ENCODE peak calls at places on chromosomes 3 and 15, in five cellular contexts. V is cardiac muscle cell, J is mucosa of descending colon, P is tibial artery, B is psoas muscle. N is an unnamed sample. For H3K36me3, the result is how much of the 10 kb centered on the place peaks cover.

GRCh38 chr3:170753421-170754344 is 116.3 kb downstream of the RPL22L1 start:
- DNase-seq in J (no peak), B (no peak), V (no peak), P (no peak), N (no peak)

GRCh38 chr3:162192340-162193004 is 695.9 kb downstream of the OTOL1 start:
- DNase-seq in J (no peak), P (no peak), B (no peak), V (no peak), N (no peak)

GRCh38 chr3:38030126-38031021 is 932 bp upstream of the PLCD1 start:
- DNase-seq in B (no peak), P (no peak), J (no peak), V (no peak), N (no peak)

GRCh38 chr3:194714564-194714963 is 28.9 kb downstream of the FAM43A start:
- DNase-seq in J (no peak), V (no peak), P (no peak), B (no peak), N (no peak)

GRCh38 chr3:184716652-184717607 is 5.1 kb upstream of the MAGEF1 start:
- DNase-seq in B (no peak), P (peak), J (peak), V (peak), N (peak)

GRCh38 chr3:99242271-99242670 is 340.8 kb upstream of the DCBLD2 start:
- DNase-seq in J (no peak), B (no peak), P (no peak), V (no peak), N (no peak)

GRCh38 chr3:43906847-43907507 is 216.2 kb downstream of the ABHD5 start:
- DNase-seq in B (no peak), P (no peak), V (no peak), J (no peak), N (no peak)

GRCh38 chr3:87248831-87249230 is 21.7 kb downstream of the CHMP2B start:
- DNase-seq in V (no peak), P (no peak), B (no peak), J (no peak), N (no peak)

GRCh38 chr15:68699881-68700394 is 120.8 kb downstream of the ANP32A start:
- DNase-seq in P (no peak), B (no peak), J (no peak), V (no peak), N (no peak)

GRCh38 chr3:134009345-134010000 is 20.3 kb downstream of the SLCO2A1 start:
- DNase-seq in V (no peak), J (no peak), P (no peak), B (no peak), N (no peak)

GRCh38 chr3:74824366-74824765 is 209.9 kb upstream of the CNTN3 start:
- DNase-seq in P (no peak), J (no peak), V (no peak), B (no peak), N (no peak)

GRCh38 chr3:155995525-155996370 is 124.6 kb upstream of the KCNAB1 start:
- DNase-seq in V (peak), B (no peak), P (no peak), J (no peak), N (no peak)

GRCh38 chr15:25810154-25810553 is 53.0 kb downstream of the ATP10A start:
- DNase-seq in P (no peak), J (no peak), B (no peak), V (no peak), N (no peak)

GRCh38 chr15:66580643-66581042 is 14.8 kb upstream of the LCTL start:
- DNase-seq in J (no peak), P (peak), B (peak), V (no peak), N (no peak)

GRCh38 chr15:92714071-92714456 is 58.5 kb upstream of the FAM174B start:
- DNase-seq in V (peak), J (no peak), P (no peak), B (no peak), N (no peak)

GRCh38 chr3:119018690-119019463 is 15.8 kb downstream of the IGSF11 start:
- DNase-seq in P (no peak), J (no peak), B (peak), V (no peak), N (no peak)

GRCh38 chr3:4738737-4739274 is 240.4 kb upstream of the BHLHE40 start:
- DNase-seq in V (no peak), B (no peak), P (no peak), J (no peak), N (no peak)

GRCh38 chr3:133040696-133041523 is 2.7 kb downstream of the TMEM108 start:
- DNase-seq in J (no peak), B (peak), P (peak), V (peak), N (peak)

GRCh38 chr3:157572559-157573270 is 69.5 kb upstream of the VEPH1 start:
- DNase-seq in B (no peak), P (no peak), J (no peak), V (peak), N (peak)

GRCh38 chr3:23303601-23304217 is 100.6 kb downstream of the UBE2E2 start:
- DNase-seq in B (no peak), V (no peak), J (no peak), P (no peak), N (no peak)
- H3K4me3 ChIP-seq in B (peak), V (no peak), J (no peak), P (no peak), N (no peak)

DNA sequence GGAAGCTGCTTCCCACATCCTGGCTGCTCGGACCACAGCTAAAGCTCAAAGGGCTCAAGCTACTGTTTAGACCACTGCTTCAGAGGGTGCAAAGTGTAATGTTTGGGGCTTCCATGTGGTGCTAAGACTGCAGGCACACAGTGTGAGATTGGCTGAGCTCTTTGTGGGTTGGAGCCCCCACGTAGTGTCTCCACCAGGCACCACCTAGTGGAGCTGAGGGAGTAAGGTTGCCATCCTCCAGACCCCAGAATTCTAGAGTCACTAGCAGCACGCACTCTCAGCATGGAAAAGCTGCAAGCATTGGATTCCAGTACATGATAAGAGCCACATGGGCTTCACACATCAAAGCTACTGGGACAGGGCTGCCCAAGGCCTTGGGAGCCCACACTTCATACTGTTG is 9.3 kb downstream of the MKRN3 start:
- DNase-seq in J (no peak), P (no peak), B (no peak), V (no peak), N (no peak)
- TF ChIP-seq CTCF in J (no peak), P (no peak), B (no peak), V (no peak), N (no peak)

DNA sequence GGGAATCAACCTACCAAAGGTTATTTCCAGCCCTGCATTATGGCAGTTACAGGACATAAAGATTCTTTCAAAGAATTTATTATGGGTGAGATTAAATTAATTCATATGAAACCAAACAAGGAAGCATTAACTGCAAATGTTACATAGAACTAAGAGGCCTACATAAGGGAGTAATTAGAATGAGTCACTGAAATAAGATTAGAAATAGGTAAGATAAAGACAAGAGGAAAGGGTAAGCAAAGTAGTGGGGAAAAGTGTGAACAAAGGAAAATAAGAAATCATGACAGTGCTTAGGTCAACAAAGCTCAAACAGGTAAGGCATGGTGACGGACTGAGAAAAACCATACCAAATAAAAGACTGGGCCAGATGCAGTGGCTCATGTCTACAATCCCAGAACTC is 74.3 kb downstream of the SETD2 start:
- DNase-seq in B (no peak), J (no peak), V (no peak), P (no peak), N (no peak)
- H3K36me3 ChIP-seq in B (half or more), J (under half), V (under half), P (under half), N (under half)

GRCh38 chr3:150194957-150195356 is 213.1 kb upstream of the TSC22D2 start:
- DNase-seq in J (no peak), V (no peak), B (no peak), P (no peak), N (no peak)

DNA sequence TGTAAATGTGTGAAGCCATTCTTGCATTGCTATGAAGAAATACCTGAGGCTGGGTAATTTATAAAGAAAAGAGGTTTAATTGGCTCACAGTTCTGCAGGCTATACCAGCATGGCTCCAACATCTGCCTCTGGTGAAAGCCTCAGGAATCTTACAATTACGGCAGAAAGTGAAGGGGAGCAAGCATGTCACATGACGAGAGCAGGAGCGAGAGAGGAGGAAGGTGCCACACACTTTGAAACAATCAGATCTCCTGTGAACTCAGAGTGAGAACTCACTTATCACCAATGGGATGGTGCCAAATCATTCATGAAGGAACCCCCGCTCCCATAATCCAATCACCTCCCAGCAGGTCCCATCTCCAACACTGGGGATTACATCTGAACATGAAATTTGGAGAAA is 213.6 kb upstream of the TSC22D2 start:
- DNase-seq in B (no peak), J (no peak), P (no peak), V (no peak), N (no peak)
- H3K4me3 ChIP-seq in B (no peak), J (no peak), P (no peak), V (no peak), N (no peak)

DNA sequence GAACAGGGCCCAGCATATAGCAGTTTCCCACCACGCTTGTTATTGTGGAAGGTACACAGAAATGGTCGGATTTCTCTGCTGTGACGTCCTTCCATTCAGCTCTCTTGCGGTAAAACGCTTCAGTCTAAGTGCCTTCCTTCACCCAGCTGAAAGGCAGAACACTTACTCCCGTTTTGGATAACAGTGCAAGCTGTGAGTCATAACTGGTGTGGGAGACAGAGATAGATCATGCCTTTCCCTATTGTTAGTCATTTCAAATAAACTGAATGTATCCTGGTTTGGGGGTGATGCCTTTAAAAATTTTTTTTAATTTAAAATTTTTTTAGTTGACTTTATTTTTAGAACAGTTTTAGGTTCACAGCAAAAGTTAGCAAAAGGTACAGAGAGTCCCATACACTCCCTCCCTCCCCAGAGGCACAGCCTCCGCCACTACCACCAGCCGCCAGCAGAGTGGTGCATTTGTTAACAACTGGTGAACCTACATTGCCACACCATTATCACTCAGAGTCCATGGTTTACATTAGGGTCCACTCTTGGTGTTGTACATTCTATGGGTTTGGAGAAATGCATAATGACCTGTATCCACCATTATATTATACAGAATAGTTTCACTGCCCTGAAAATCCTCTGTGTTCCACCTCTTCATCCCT is 94.9 kb upstream of the NSMCE3 start:
- DNase-seq in B (no peak), V (peak), J (no peak), P (no peak), N (no peak)
- TF ChIP-seq CTCF in B (no peak), V (peak), J (no peak), P (no peak), N (no peak)

GRCh38 chr15:64398575-64398974 is 10.9 kb downstream of the TRIP4 start:
- DNase-seq in J (no peak), V (no peak), B (no peak), P (no peak), N (no peak)

GRCh38 chr15:64396790-64397189 is 9.2 kb downstream of the TRIP4 start:
- DNase-seq in B (no peak), P (no peak), J (no peak), V (no peak), N (no peak)

GRCh38 chr15:64400583-64400982 is 12.9 kb downstream of the TRIP4 start:
- DNase-seq in V (no peak), P (no peak), B (no peak), J (no peak), N (no peak)
- H3K36me3 ChIP-seq in V (half or more), P (half or more), B (half or more), J (under half), N (under half)

GRCh38 chr3:189308594-189308993 is 136.8 kb downstream of the TPRG1 start:
- DNase-seq in B (no peak), J (no peak), V (no peak), P (no peak), N (no peak)

GRCh38 chr3:189309400-189309975 is 137.7 kb downstream of the TPRG1 start:
- DNase-seq in B (no peak), V (no peak), P (no peak), J (no peak), N (no peak)

GRCh38 chr3:189316296-189317019 is 144.7 kb downstream of the TPRG1 start:
- DNase-seq in B (no peak), P (no peak), V (peak), J (no peak), N (peak)

GRCh38 chr3:189307963-189308362 is 136.2 kb downstream of the TPRG1 start:
- DNase-seq in J (no peak), B (no peak), V (no peak), P (no peak), N (no peak)

GRCh38 chr3:189311521-189311920 is 139.8 kb downstream of the TPRG1 start:
- DNase-seq in J (no peak), V (no peak), B (no peak), P (no peak), N (no peak)
- H3K4me3 ChIP-seq in J (no peak), V (no peak), B (no peak), P (no peak), N (no peak)

GRCh38 chr3:24060055-24060454 is 115.0 kb downstream of the NR1D2 start:
- DNase-seq in P (peak), J (no peak), V (peak), B (no peak), N (peak)
- TF ChIP-seq CTCF in P (peak), J (no peak), V (no peak), B (no peak), N (no peak)

GRCh38 chr15:80866936-80867335 is 87.8 kb downstream of the CEMIP start:
- DNase-seq in B (no peak), P (no peak), V (peak), J (no peak), N (no peak)

GRCh38 chr15:80870893-80871292 is 91.7 kb downstream of the CEMIP start:
- DNase-seq in V (no peak), J (no peak), P (no peak), B (no peak), N (no peak)

GRCh38 chr15:80873568-80873967 is 94.4 kb downstream of the CEMIP start:
- DNase-seq in B (no peak), V (no peak), J (no peak), P (no peak), N (no peak)

GRCh38 chr15:80871801-80872327 is 92.7 kb downstream of the CEMIP start:
- DNase-seq in J (no peak), B (no peak), V (no peak), P (no peak), N (no peak)

GRCh38 chr15:80870366-80870765 is 91.2 kb downstream of the CEMIP start:
- DNase-seq in V (no peak), B (no peak), J (no peak), P (no peak), N (no peak)
- H3K36me3 ChIP-seq in V (under half), B (under half), J (under half), P (under half), N (under half)

GRCh38 chr3:59563072-59563605 is 513.3 kb upstream of the CFAP20DC start:
- DNase-seq in V (no peak), P (no peak), J (no peak), B (no peak), N (no peak)
- H3K4me3 ChIP-seq in V (no peak), P (no peak), J (no peak), B (no peak), N (no peak)